ENCODE peak calls at places on chromosomes 4 and X, in six cellular contexts. V is endothelial cell of umbilical vein, F is A549, R is K562, B is GM12878, T is HepG2. Q is an unnamed sample.

GRCh38 chr4:140236649-140237160 is 82.7 kb upstream of the MAML3 start:
- DNase-seq in V (no peak), F (no peak), R (no peak), B (no peak), T (no peak), Q (no peak)

GRCh38 chr4:21765810-21766407 is 182.7 kb downstream of the KCNIP4 start:
- DNase-seq in V (peak), F (peak), R (peak), B (no peak), T (peak), Q (peak)

GRCh38 chr4:88575222-88575621 is 17.1 kb upstream of the HERC3 start:
- DNase-seq in V (no peak), F (no peak), R (no peak), B (no peak), T (no peak), Q (no peak)

GRCh38 chr4:185394568-185395254 is 1.0 kb downstream of the LRP2BP start:
- DNase-seq in V (peak), F (no peak), R (no peak), B (no peak), T (no peak), Q (peak)

GRCh38 chr4:16024009-16024408 is 59.8 kb downstream of the PROM1 start:
- DNase-seq in V (peak), F (no peak), R (no peak), B (no peak), T (no peak), Q (no peak)

GRCh38 chr4:140005699-140006098 is 148.3 kb downstream of the MAML3 start:
- DNase-seq in V (peak), F (no peak), R (no peak), B (no peak), T (no peak), Q (no peak)

GRCh38 chr4:122602277-122603142 is 18.4 kb downstream of the IL21 start:
- DNase-seq in V (peak), F (peak), R (peak), B (no peak), T (peak), Q (peak)

GRCh38 chr4:140833280-140833679 is 77.1 kb upstream of the TBC1D9 start:
- DNase-seq in V (no peak), F (no peak), R (no peak), B (no peak), T (no peak), Q (no peak)

GRCh38 chr4:4866124-4866832 is 6.8 kb downstream of the MSX1 start:
- DNase-seq in V (no peak), F (no peak), R (no peak), B (no peak), T (no peak), Q (no peak)

GRCh38 chr4:102730968-102731533 is 29.7 kb downstream of the MANBA start:
- DNase-seq in V (no peak), F (no peak), R (no peak), B (no peak), T (peak), Q (peak)

GRCh38 chr4:48653217-48654014 is 126.7 kb downstream of the FRYL start:
- DNase-seq in V (no peak), F (no peak), R (no peak), B (no peak), T (no peak), Q (peak)

DNA sequence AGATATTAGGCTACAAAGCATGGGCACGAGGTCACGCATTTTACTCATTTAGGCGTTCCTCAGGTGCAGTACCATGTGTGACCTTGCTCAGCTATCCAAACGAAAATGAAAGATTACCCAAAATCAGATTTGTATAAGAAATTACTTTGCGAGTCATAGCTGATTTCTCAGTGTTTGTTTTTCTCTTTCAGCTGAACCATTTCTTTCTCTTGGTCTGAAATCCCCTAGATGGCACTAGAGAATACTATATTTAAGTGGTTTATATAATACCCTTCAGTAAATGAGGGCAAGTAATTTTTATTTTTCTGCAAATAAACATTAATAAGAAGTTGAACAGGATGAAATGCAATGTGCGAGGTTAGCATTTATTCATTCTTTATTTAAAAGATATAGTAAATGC is 496.6 kb downstream of the STIM2 start:
- DNase-seq in V (no peak), F (no peak), R (no peak), B (no peak), T (no peak), Q (no peak)
- TF ChIP-seq CTCF in V (no peak), F (no peak), R (no peak), B (no peak), T (no peak), Q (no peak)

GRCh38 chr4:26859762-26860156 is 882 bp upstream of the STIM2 start:
- DNase-seq in V (no peak), F (no peak), R (no peak), B (no peak), T (no peak), Q (no peak)

GRCh38 chr4:26858035-26858918 is 2.4 kb upstream of the STIM2 start:
- DNase-seq in V (no peak), F (no peak), R (no peak), B (no peak), T (no peak), Q (no peak)

GRCh38 chr4:26857278-26858034 is 3.2 kb upstream of the STIM2 start:
- DNase-seq in V (peak), F (peak), R (peak), B (peak), T (peak), Q (peak)

GRCh38 chr4:26860157-26860921 is at the start of gene STIM2:
- DNase-seq in V (peak), F (peak), R (peak), B (peak), T (peak), Q (peak)

GRCh38 chr4:26858947-26859401 is 1.7 kb upstream of the STIM2 start:
- DNase-seq in V (no peak), F (no peak), R (no peak), B (no peak), T (no peak), Q (peak)
- H3K4me3 ChIP-seq in V (no peak), F (peak), R (peak), B (peak), T (peak), Q (peak)

GRCh38 chr4:95232358-95233156 is 316.2 kb downstream of the UNC5C start:
- DNase-seq in V (no peak), F (no peak), R (no peak), B (no peak), T (no peak), Q (no peak)

GRCh38 chr4:95231713-95232112 is 317.1 kb downstream of the UNC5C start:
- DNase-seq in V (no peak), F (no peak), R (no peak), B (no peak), T (no peak), Q (no peak)
- TF ChIP-seq MYC in V (no peak), F (no peak), R (no peak), B (no peak), T (no peak), Q (no peak)

GRCh38 chrX:148517191-148517590 is 16.8 kb downstream of the AFF2 start:
- DNase-seq in V (no peak), F (no peak), R (no peak), B (no peak), T (no peak), Q (peak)

DNA sequence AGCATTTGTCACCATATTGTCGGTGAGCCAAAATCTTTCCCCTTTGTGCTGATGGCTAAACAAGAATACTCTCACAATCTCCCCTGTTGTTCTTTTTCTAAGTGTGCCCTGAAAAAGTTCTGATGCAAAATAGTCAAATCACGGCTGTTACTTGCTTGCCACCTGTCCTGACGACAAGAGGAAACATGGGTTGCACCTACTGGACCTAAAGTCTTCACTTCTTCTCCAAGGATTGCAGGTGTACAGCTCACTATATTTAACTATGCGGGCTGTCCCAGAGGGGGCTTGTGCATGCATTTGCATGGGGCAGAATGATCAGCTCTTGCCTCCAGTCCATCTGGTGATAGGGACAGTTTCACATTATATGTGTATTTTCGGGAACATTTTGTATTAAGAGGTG is 21.6 kb downstream of the AFF2 start:
- DNase-seq in V (no peak), F (no peak), R (no peak), B (no peak), T (no peak), Q (no peak)
- TF ChIP-seq CTCF in V (no peak), F (no peak), R (no peak), B (no peak), T (no peak), Q (no peak)